ENCODE peak calls at places on chromosome 22, in ten cellular contexts. D, A, S, V, Z, X, L, M, G and N are unnamed samples.

GRCh38 chr22:32996702-32997101 is 61.5 kb downstream of the SYN3 start:
- DNase-seq in D (no peak), A (no peak), S (no peak), V (no peak), Z (peak), X (no peak), L (peak), M (no peak), G (peak), N (peak)

GRCh38 chr22:37626144-37626543 is 13.3 kb upstream of the SH3BP1 start:
- DNase-seq in D (no peak), A (no peak), S (no peak), V (no peak), Z (peak), X (no peak), L (peak), M (no peak), G (no peak), N (peak)

GRCh38 chr22:27651486-27651885 is 150.1 kb downstream of the MN1 start:
- DNase-seq in D (no peak), A (no peak), S (no peak), V (no peak), Z (peak), X (no peak), L (no peak), M (no peak), G (no peak), N (no peak)

GRCh38 chr22:35842519-35842913 is 124.8 kb downstream of the APOL5 start:
- DNase-seq in D (no peak), A (no peak), S (no peak), V (no peak), Z (no peak), X (no peak), L (no peak), M (no peak), G (no peak), N (no peak)

GRCh38 chr22:42283288-42284229 is 13.1 kb upstream of the TCF20 start:
- DNase-seq in D (no peak), A (peak), S (peak), V (peak), Z (no peak), X (peak), L (no peak), M (no peak), G (peak), N (peak)

GRCh38 chr22:48451891-48452290 is 1375.8 kb downstream of the BRD1 start:
- DNase-seq in D (no peak), A (no peak), S (no peak), V (no peak), Z (no peak), X (no peak), L (no peak), M (no peak), G (no peak), N (no peak)

GRCh38 chr22:27927608-27928007 is 8.6 kb upstream of the PITPNB start:
- DNase-seq in D (no peak), A (no peak), S (no peak), V (no peak), Z (no peak), X (no peak), L (no peak), M (no peak), G (no peak), N (no peak)

GRCh38 chr22:39309881-39310714 is 9.3 kb downstream of the RPL3 start:
- DNase-seq in D (no peak), A (no peak), S (no peak), V (no peak), Z (peak), X (no peak), L (no peak), M (no peak), G (peak), N (no peak)

GRCh38 chr22:25399649-25400151 is 164.8 kb upstream of the GRK3 start:
- DNase-seq in D (no peak), A (no peak), S (no peak), V (no peak), Z (no peak), X (no peak), L (no peak), M (no peak), G (no peak), N (no peak)